ENCODE peak calls at places on chromosome 11, in four cellular contexts. One of them, this sample, is unnamed.

GRCh38 chr11:95678988-95679387 is 110.6 kb downstream of the FAM76B start:
- DNase-seq in sigmoid colon: no peak
- DNase-seq in adrenal gland: no peak
- DNase-seq in PC-3: no peak
- DNase-seq in this sample: no peak

GRCh38 chr11:46178542-46178941 is 57.3 kb upstream of the PHF21A start:
- DNase-seq in sigmoid colon: no peak
- DNase-seq in adrenal gland: no peak
- DNase-seq in PC-3: no peak
- DNase-seq in this sample: no peak

GRCh38 chr11:61460474-61460881 is 30.6 kb downstream of the SDHAF2 start:
- DNase-seq in sigmoid colon: peak; percentile 91
- DNase-seq in adrenal gland: no peak
- DNase-seq in PC-3: no peak
- DNase-seq in this sample: no peak

GRCh38 chr11:114785820-114786219 is 107.5 kb downstream of the NXPE2 start:
- DNase-seq in sigmoid colon: no peak
- DNase-seq in adrenal gland: no peak
- DNase-seq in PC-3: no peak
- DNase-seq in this sample: no peak

GRCh38 chr11:131924446-131925240 is 554.2 kb downstream of the NTM start:
- DNase-seq in sigmoid colon: no peak
- DNase-seq in adrenal gland: no peak
- DNase-seq in PC-3: peak; percentile 81
- DNase-seq in this sample: no peak

GRCh38 chr11:77203901-77204755 is 76.1 kb downstream of the MYO7A start:
- DNase-seq in sigmoid colon: peak; percentile 50
- DNase-seq in adrenal gland: no peak
- DNase-seq in PC-3: no peak
- DNase-seq in this sample: no peak

GRCh38 chr11:66414120-66414934 is 6.5 kb upstream of the NPAS4 start:
- DNase-seq in sigmoid colon: no peak
- DNase-seq in adrenal gland: no peak
- DNase-seq in PC-3: no peak
- DNase-seq in this sample: no peak

GRCh38 chr11:33996498-33997454 is 54.8 kb upstream of the CAPRIN1 start:
- DNase-seq in sigmoid colon: peak; percentile 74
- DNase-seq in adrenal gland: peak; percentile 71
- DNase-seq in PC-3: peak; percentile 86
- DNase-seq in this sample: peak; percentile 53

GRCh38 chr11:47587733-47588326 is 1.4 kb downstream of the FAM180B start:
- DNase-seq in sigmoid colon: peak; percentile 82
- DNase-seq in adrenal gland: peak; percentile 52
- DNase-seq in PC-3: no peak
- DNase-seq in this sample: peak; percentile 80

GRCh38 chr11:110069158-110069737 is 23.9 kb upstream of the ZC3H12C start:
- DNase-seq in sigmoid colon: peak; percentile 74
- DNase-seq in adrenal gland: peak; percentile 72
- DNase-seq in PC-3: peak; percentile 100
- DNase-seq in this sample: peak; percentile 67

GRCh38 chr11:34603129-34604001 is 17.5 kb upstream of the EHF start:
- DNase-seq in sigmoid colon: no peak
- DNase-seq in adrenal gland: no peak
- DNase-seq in PC-3: no peak
- DNase-seq in this sample: no peak

GRCh38 chr11:102234779-102235439 is 82.4 kb upstream of the BIRC3 start:
- DNase-seq in sigmoid colon: no peak
- DNase-seq in adrenal gland: no peak
- DNase-seq in PC-3: no peak
- DNase-seq in this sample: no peak

GRCh38 chr11:49851971-49852389 is 100.2 kb upstream of the OR4C13 start:
- DNase-seq in sigmoid colon: no peak
- DNase-seq in adrenal gland: no peak
- DNase-seq in PC-3: no peak
- DNase-seq in this sample: no peak

GRCh38 chr11:19880088-19880345 is 167.4 kb downstream of the NAV2 start:
- DNase-seq in sigmoid colon: no peak
- DNase-seq in adrenal gland: no peak
- DNase-seq in PC-3: no peak
- DNase-seq in this sample: no peak

GRCh38 chr11:117421041-117421440 is 93.4 kb downstream of the CEP164 start:
- DNase-seq in sigmoid colon: peak; percentile 53
- DNase-seq in adrenal gland: no peak
- DNase-seq in PC-3: no peak
- DNase-seq in this sample: no peak

GRCh38 chr11:86182976-86183584 is 61.5 kb upstream of the EED start:
- DNase-seq in sigmoid colon: no peak
- DNase-seq in adrenal gland: no peak
- DNase-seq in PC-3: peak; percentile 83
- DNase-seq in this sample: no peak

GRCh38 chr11:73196576-73196975 is 21.5 kb upstream of the P2RY2 start:
- DNase-seq in sigmoid colon: peak; percentile 13
- DNase-seq in adrenal gland: no peak
- DNase-seq in PC-3: no peak
- DNase-seq in this sample: no peak

GRCh38 chr11:98940913-98941312 is 79.8 kb upstream of the CNTN5 start:
- DNase-seq in sigmoid colon: no peak
- DNase-seq in adrenal gland: no peak
- DNase-seq in PC-3: peak; percentile 64
- DNase-seq in this sample: no peak

GRCh38 chr11:72750556-72751292 is 1.5 kb downstream of the ARAP1 start:
- DNase-seq in sigmoid colon: no peak
- DNase-seq in adrenal gland: no peak
- DNase-seq in PC-3: peak; percentile 32
- DNase-seq in this sample: no peak

GRCh38 chr11:106426696-106427095 is 349.2 kb downstream of the AASDHPPT start:
- DNase-seq in sigmoid colon: no peak
- DNase-seq in adrenal gland: no peak
- DNase-seq in PC-3: peak; percentile 51
- DNase-seq in this sample: no peak

GRCh38 chr11:6635082-6635932 is 16.1 kb upstream of the TPP1 start:
- DNase-seq in sigmoid colon: peak; percentile 80
- DNase-seq in adrenal gland: peak; percentile 78
- DNase-seq in PC-3: no peak
- DNase-seq in this sample: peak; percentile 93

GRCh38 chr11:128311742-128312719 is 275.3 kb downstream of the ETS1 start:
- DNase-seq in sigmoid colon: no peak
- DNase-seq in adrenal gland: no peak
- DNase-seq in PC-3: no peak
- DNase-seq in this sample: no peak

GRCh38 chr11:125261471-125262087 is 97.0 kb downstream of the PKNOX2 start:
- DNase-seq in sigmoid colon: no peak
- DNase-seq in adrenal gland: no peak
- DNase-seq in PC-3: no peak
- DNase-seq in this sample: no peak

GRCh38 chr11:132972565-132972964 is 559.7 kb downstream of the OPCML start:
- DNase-seq in sigmoid colon: no peak
- DNase-seq in adrenal gland: no peak
- DNase-seq in PC-3: no peak
- DNase-seq in this sample: no peak

GRCh38 chr11:32176223-32176811 is 85.4 kb downstream of the RCN1 start:
- DNase-seq in sigmoid colon: peak; percentile 79
- DNase-seq in adrenal gland: peak; percentile 80
- DNase-seq in PC-3: peak; percentile 91
- DNase-seq in this sample: peak; percentile 70

GRCh38 chr11:46879056-46879585 is 33.0 kb upstream of the CKAP5 start:
- DNase-seq in sigmoid colon: no peak
- DNase-seq in adrenal gland: no peak
- DNase-seq in PC-3: no peak
- DNase-seq in this sample: no peak

GRCh38 chr11:58999291-58999680 is 60.0 kb downstream of the GLYATL1 start:
- DNase-seq in sigmoid colon: no peak
- DNase-seq in adrenal gland: no peak
- DNase-seq in PC-3: no peak
- DNase-seq in this sample: no peak

GRCh38 chr11:40219401-40219800 is 1240.1 kb downstream of the LRRC4C start:
- DNase-seq in sigmoid colon: no peak
- DNase-seq in adrenal gland: no peak
- DNase-seq in PC-3: no peak
- DNase-seq in this sample: no peak

GRCh38 chr11:60790726-60791125 is 5.6 kb downstream of the MS4A10 start:
- DNase-seq in sigmoid colon: no peak
- DNase-seq in adrenal gland: no peak
- DNase-seq in PC-3: no peak
- DNase-seq in this sample: no peak

GRCh38 chr11:111409915-111410314 is 30.8 kb upstream of the POU2AF1 start:
- DNase-seq in sigmoid colon: no peak
- DNase-seq in adrenal gland: no peak
- DNase-seq in PC-3: no peak
- DNase-seq in this sample: no peak

GRCh38 chr11:114253771-114254170 is 42.4 kb upstream of the NNMT start:
- DNase-seq in sigmoid colon: no peak
- DNase-seq in adrenal gland: no peak
- DNase-seq in PC-3: no peak
- DNase-seq in this sample: no peak

GRCh38 chr11:114276077-114276476 is 20.1 kb upstream of the NNMT start:
- DNase-seq in sigmoid colon: no peak
- DNase-seq in adrenal gland: no peak
- DNase-seq in PC-3: no peak
- DNase-seq in this sample: no peak

GRCh38 chr11:65899356-65900124 is 648 bp downstream of the FOSL1 start:
- DNase-seq in sigmoid colon: peak; percentile 82
- DNase-seq in adrenal gland: peak; percentile 81
- DNase-seq in PC-3: peak; percentile 91
- DNase-seq in this sample: peak; percentile 82

GRCh38 chr11:20368441-20368840 is 4.9 kb downstream of the HTATIP2 start:
- DNase-seq in sigmoid colon: no peak
- DNase-seq in adrenal gland: no peak
- DNase-seq in PC-3: peak; percentile 77
- DNase-seq in this sample: no peak

GRCh38 chr11:1842149-1843097 is 3.6 kb downstream of the TNNI2 start:
- DNase-seq in sigmoid colon: no peak
- DNase-seq in adrenal gland: peak; percentile 98
- DNase-seq in PC-3: no peak
- DNase-seq in this sample: peak; percentile 75
- H3K4me1 ChIP-seq in sigmoid colon: peaks cover 6% of the 10 kb centered on the region
- H3K4me1 ChIP-seq in adrenal gland: peaks cover 60% of the 10 kb centered on the region
- H3K4me1 ChIP-seq in PC-3: no peaks in the 10 kb centered on the region
- H3K4me1 ChIP-seq in this sample: no peaks in the 10 kb centered on the region

DNA sequence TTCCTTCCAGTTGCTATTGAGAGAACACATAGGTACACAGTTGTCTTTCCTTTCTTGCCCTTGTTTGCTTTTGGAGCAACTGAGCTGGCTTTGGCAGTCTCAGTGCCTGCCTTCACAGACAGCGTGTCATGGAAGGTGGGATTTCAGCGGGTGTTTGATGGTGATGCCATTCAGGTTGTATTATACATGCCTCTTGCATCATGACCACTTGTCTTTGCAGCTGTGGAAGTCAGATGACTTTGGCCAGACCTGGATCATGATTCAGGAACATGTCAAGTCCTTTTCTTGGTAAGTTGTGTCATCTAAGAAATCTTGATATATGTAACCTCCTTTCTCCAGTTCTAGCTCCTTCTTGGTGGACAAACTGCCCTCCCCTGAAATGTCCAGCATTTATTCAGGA is 37.1 kb upstream of the SORL1-AS1 start:
- DNase-seq in sigmoid colon: no peak
- DNase-seq in adrenal gland: no peak
- DNase-seq in PC-3: no peak
- DNase-seq in this sample: no peak
- H3K27ac ChIP-seq in sigmoid colon: no peak overlapping the region
- H3K27ac ChIP-seq in adrenal gland: no peak overlapping the region
- H3K27ac ChIP-seq in PC-3: no peak overlapping the region
- H3K27ac ChIP-seq in this sample: no peak overlapping the region

DNA sequence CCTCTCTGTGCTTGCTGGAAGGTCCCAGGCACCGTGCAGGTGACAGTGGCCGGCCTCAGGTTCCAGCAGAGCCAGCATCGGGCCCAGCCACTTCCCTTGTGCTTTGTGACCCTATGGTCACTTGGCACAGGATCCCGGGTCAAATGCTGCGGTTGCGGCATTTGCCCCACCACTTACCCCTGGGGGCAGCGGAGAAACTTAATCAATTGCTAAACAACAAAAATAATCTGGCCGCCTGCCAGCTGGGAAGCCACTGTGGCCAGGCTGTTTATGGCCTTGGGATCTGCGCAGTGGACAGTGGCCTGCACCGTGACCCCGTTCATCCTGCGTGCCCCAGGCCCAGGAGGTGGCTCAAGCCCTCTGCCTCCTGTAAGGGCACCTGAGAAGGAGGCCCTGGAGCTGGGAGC is 65.0 kb downstream of the LRP5 start:
- DNase-seq in sigmoid colon: no peak
- DNase-seq in adrenal gland: peak; percentile 75
- DNase-seq in PC-3: no peak
- DNase-seq in this sample: no peak
- H3K4me1 ChIP-seq in sigmoid colon: peaks cover 78% of the 10 kb centered on the region
- H3K4me1 ChIP-seq in adrenal gland: peaks cover 85% of the 10 kb centered on the region
- H3K4me1 ChIP-seq in PC-3: peaks cover 27% of the 10 kb centered on the region
- H3K4me1 ChIP-seq in this sample: peaks cover 29% of the 10 kb centered on the region

GRCh38 chr11:121465709-121466062 is 12.9 kb upstream of the SORL1-AS1 start:
- DNase-seq in sigmoid colon: no peak
- DNase-seq in adrenal gland: no peak
- DNase-seq in PC-3: no peak
- DNase-seq in this sample: no peak

GRCh38 chr11:121469910-121470309 is 17.1 kb upstream of the SORL1-AS1 start:
- DNase-seq in sigmoid colon: no peak
- DNase-seq in adrenal gland: no peak
- DNase-seq in PC-3: no peak
- DNase-seq in this sample: no peak

GRCh38 chr11:121471167-121471566 is 18.4 kb upstream of the SORL1-AS1 start:
- DNase-seq in sigmoid colon: no peak
- DNase-seq in adrenal gland: no peak
- DNase-seq in PC-3: no peak
- DNase-seq in this sample: no peak

GRCh38 chr11:121466063-121466794 is 13.5 kb upstream of the SORL1-AS1 start:
- DNase-seq in sigmoid colon: peak; percentile 97
- DNase-seq in adrenal gland: peak; percentile 98
- DNase-seq in PC-3: peak; percentile 99
- DNase-seq in this sample: peak; percentile 93

DNA sequence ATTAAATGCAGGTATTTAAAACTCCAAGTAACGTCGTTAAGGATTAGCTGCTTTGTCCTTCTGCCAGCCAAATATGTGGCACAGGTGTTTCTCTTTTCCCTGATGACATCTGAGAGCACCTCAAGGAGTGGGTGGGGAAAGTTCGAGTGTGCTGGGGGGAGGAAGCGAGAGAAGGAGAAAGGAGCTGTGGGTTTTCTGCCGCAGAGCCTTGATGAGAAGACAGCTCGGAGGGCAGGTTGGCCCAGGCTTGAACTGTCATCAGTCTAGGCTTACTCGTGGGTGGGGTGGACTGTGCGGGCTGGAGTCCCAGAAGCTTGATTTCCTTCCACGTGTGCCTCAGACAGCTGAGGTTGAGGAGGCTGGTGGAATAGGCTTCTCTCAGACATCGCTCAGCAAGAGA is 15.2 kb upstream of the SORL1-AS1 start:
- DNase-seq in sigmoid colon: no peak
- DNase-seq in adrenal gland: no peak
- DNase-seq in PC-3: no peak
- DNase-seq in this sample: no peak
- H3K27ac ChIP-seq in sigmoid colon: peak overlapping the region; percentile 89
- H3K27ac ChIP-seq in adrenal gland: no peak overlapping the region
- H3K27ac ChIP-seq in PC-3: no peak overlapping the region
- H3K27ac ChIP-seq in this sample: no peak overlapping the region

GRCh38 chr11:3232956-3233355 is 739 bp upstream of the MRGPRE start:
- DNase-seq in sigmoid colon: no peak
- DNase-seq in adrenal gland: no peak
- DNase-seq in PC-3: no peak
- DNase-seq in this sample: no peak
- H3K4me1 ChIP-seq in sigmoid colon: no peaks in the 10 kb centered on the region
- H3K4me1 ChIP-seq in adrenal gland: no peaks in the 10 kb centered on the region
- H3K4me1 ChIP-seq in PC-3: no peaks in the 10 kb centered on the region
- H3K4me1 ChIP-seq in this sample: no peaks in the 10 kb centered on the region